ENCODE peak calls at places on chromosomes 3 and 15, in six cellular contexts. R, Y, H, E, S and D are unnamed samples.

GRCh38 chr3:87318609-87319008 is 42.2 kb upstream of the POU1F1 start:
- DNase-seq in S (no peak), R (no peak), H (no peak), Y (no peak), E (no peak), D (no peak)

GRCh38 chr3:9250236-9250635 is 790 bp upstream of the SRGAP3 start:
- DNase-seq in E (no peak), H (no peak), S (no peak), R (no peak), Y (no peak), D (no peak)

GRCh38 chr3:133460809-133461208 is 61.0 kb downstream of the BFSP2 start:
- DNase-seq in S (no peak), R (no peak), Y (no peak), E (no peak), H (no peak), D (no peak)

GRCh38 chr15:99414755-99415731 is 150.7 kb upstream of the MEF2A start:
- DNase-seq in R (no peak), H (peak; percentile 41), Y (no peak), E (no peak), S (no peak), D (no peak)

GRCh38 chr3:68479779-68480178 is 452.6 kb downstream of the TAFA4 start:
- DNase-seq in H (no peak), R (no peak), Y (no peak), S (no peak), E (no peak), D (no peak)

GRCh38 chr15:42494998-42495360 is 455 bp upstream of the SNAP23 start:
- DNase-seq in S (no peak), R (peak; percentile 34), H (no peak), E (peak; percentile 46), Y (no peak), D (no peak)

GRCh38 chr15:41490355-41490754 is 3.3 kb upstream of the ITPKA start:
- DNase-seq in H (no peak), R (peak; percentile 46), E (peak; percentile 62), S (peak; percentile 56), Y (no peak), D (no peak)

GRCh38 chr3:172673210-172673679 is 37.6 kb downstream of the NCEH1 start:
- DNase-seq in S (no peak), R (peak; percentile 68), H (peak; percentile 78), Y (no peak), E (peak; percentile 85), D (no peak)

GRCh38 chr15:80932989-80933388 is 56.6 kb downstream of the MESD start:
- DNase-seq in Y (no peak), E (no peak), R (no peak), S (no peak), H (no peak), D (no peak)

GRCh38 chr3:134374791-134375541 is 719 bp upstream of the AMOTL2 start:
- DNase-seq in H (peak; percentile 72), R (peak; percentile 29), S (no peak), E (no peak), Y (no peak), D (no peak)

GRCh38 chr3:51862886-51863285 is 1.5 kb downstream of the IQCF2 start:
- DNase-seq in Y (no peak), E (no peak), S (no peak), R (no peak), H (no peak), D (no peak)

GRCh38 chr3:134378384-134378783 is 4.1 kb upstream of the AMOTL2 start:
- DNase-seq in R (peak; percentile 50), E (peak; percentile 45), S (no peak), Y (no peak), H (peak; percentile 74), D (no peak)

GRCh38 chr3:140128217-140129137 is 193.5 kb downstream of the CLSTN2 start:
- DNase-seq in R (peak; percentile 25), E (peak; percentile 52), Y (peak; percentile 21), S (no peak), H (peak; percentile 78), D (peak; percentile 16)

GRCh38 chr3:66572090-66572632 is 71.3 kb upstream of the LRIG1 start:
- DNase-seq in E (no peak), R (no peak), S (no peak), Y (no peak), H (no peak), D (no peak)

GRCh38 chr3:99637041-99637380 is 1.4 kb upstream of the COL8A1 start:
- DNase-seq in Y (no peak), R (no peak), E (no peak), H (no peak), S (no peak), D (no peak)

GRCh38 chr3:187943677-187944390 is 198.6 kb upstream of the BCL6 start:
- DNase-seq in Y (no peak), S (no peak), E (no peak), H (no peak), R (peak; percentile 22), D (no peak)

GRCh38 chr3:171458857-171459129 is 1.4 kb downstream of the TNIK start:
- DNase-seq in Y (no peak), E (no peak), H (peak; percentile 55), S (no peak), R (no peak), D (no peak)

GRCh38 chr15:91853968-91854943 is 748 bp downstream of the SLCO3A1 start:
- DNase-seq in Y (no peak), R (no peak), E (no peak), S (no peak), H (peak; percentile 63), D (no peak)

GRCh38 chr3:175266478-175266877 is 407.3 kb downstream of the NAALADL2 start:
- DNase-seq in R (no peak), H (no peak), E (no peak), Y (no peak), S (no peak), D (no peak)

GRCh38 chr15:55526559-55527036 is 18.6 kb upstream of the DNAAF4 start:
- DNase-seq in S (no peak), Y (peak; percentile 25), E (peak; percentile 61), H (peak; percentile 54), R (peak; percentile 63), D (peak; percentile 21)

GRCh38 chr15:85463273-85463937 is 83.0 kb downstream of the AKAP13 start:
- DNase-seq in R (no peak), E (no peak), S (no peak), Y (no peak), H (no peak), D (no peak)

GRCh38 chr3:43353923-43354670 is 67.8 kb downstream of the SNRK start:
- DNase-seq in Y (no peak), S (no peak), E (no peak), R (no peak), H (no peak), D (no peak)

DNA sequence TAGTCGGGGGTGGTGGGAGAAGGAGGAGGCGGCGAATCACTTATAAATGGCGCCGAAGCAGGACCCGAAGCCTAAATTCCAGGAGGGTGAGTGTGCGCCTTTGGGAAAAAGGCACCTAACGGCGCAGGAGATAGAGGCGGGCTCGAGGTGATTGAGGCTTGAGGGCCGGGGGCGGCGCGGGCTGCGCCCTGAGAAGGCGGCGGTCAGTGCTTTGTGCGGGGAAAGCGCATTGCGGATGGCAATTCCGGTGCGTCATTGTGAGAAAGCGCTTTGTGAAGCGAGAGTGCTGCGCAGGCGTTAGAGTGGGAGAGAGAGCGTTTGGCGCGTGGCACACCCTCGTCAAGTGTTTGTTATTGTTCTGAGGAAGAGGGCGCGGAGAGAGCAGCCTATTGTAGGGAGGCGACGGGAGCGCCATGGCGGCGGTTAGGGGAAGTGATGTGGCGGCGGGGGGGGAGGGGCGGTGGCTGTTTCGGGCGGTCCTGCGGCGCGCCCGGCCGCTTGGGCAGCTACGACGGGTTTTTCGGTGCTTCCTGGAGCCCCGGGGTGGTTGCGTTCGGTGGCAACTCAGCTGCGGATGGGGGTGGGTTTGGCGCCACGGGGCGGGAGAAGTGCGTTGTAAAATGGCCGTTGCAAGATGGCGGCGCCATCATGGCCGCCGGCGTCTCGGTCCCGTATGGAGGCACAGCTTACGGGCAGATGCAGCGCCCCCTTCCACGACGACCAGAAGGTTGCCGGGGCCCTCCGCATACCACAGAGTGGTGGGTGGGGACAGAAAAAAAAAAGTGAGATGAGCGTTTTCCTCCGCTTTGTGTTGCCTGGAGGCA is 494 bp downstream of the MORF4L1 start:
- DNase-seq in E (peak; percentile 96), S (peak; percentile 53), H (peak; percentile 89), Y (peak; percentile 51), R (peak; percentile 81), D (peak; percentile 60)
- TF ChIP-seq POLR2A in E (peak; percentile 90), S (peak; percentile 92), H (peak; percentile 88), Y (peak; percentile 67), R (peak; percentile 55), D (peak; percentile 77)

GRCh38 chr15:38041576-38041975 is 107.1 kb downstream of the TMCO5A start:
- DNase-seq in E (no peak), H (no peak), Y (no peak), R (no peak), S (no peak), D (no peak)
- TF ChIP-seq TAF1 in E (no peak), H (no peak), Y (no peak), R (no peak), S (no peak), D (no peak)

DNA sequence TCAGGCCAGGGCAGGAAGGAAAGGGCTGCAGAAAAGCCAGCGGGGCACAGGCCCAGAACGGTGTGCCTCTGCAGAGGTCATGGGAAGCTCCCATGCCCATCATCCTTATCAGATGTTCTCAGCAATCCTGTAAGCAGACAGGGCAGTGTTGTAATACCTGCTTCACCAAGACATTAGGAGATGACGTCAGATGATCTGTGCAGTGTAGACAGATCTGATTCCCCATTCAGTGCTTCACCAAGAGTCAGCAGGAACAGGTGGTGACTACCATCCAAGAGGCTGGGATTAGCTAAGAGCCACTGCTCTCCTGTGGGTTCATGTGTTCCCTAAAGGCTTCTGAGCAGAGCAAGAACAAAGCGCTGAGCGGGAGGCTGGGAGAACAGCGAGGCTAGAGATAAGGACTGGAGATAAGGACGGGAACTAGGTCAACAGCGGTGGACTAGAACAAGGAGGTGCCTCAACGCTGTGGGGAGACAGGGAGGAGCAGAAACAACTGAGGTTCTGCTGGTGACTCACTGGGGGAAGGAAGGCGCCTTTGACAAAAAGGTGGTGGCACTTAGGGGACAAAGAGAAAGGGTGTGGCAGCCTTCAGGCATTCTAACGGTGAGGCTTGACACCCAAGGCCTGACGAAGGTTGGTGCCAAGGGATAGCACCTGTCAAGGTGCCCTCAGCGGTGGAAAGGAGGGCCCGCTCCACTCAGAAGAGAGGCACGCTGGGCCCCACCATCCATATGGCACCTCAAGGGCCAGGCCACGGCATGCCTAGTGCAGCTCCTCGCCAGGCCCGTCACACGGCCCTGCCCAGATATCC is 28.4 kb downstream of the CCDC12 start:
- DNase-seq in S (no peak), Y (no peak), R (peak; percentile 88), E (peak; percentile 91), H (no peak), D (no peak)
- TF ChIP-seq POLR2AphosphoS5 in S (no peak), Y (no peak), R (no peak), E (no peak), H (no peak), D (no peak)

DNA sequence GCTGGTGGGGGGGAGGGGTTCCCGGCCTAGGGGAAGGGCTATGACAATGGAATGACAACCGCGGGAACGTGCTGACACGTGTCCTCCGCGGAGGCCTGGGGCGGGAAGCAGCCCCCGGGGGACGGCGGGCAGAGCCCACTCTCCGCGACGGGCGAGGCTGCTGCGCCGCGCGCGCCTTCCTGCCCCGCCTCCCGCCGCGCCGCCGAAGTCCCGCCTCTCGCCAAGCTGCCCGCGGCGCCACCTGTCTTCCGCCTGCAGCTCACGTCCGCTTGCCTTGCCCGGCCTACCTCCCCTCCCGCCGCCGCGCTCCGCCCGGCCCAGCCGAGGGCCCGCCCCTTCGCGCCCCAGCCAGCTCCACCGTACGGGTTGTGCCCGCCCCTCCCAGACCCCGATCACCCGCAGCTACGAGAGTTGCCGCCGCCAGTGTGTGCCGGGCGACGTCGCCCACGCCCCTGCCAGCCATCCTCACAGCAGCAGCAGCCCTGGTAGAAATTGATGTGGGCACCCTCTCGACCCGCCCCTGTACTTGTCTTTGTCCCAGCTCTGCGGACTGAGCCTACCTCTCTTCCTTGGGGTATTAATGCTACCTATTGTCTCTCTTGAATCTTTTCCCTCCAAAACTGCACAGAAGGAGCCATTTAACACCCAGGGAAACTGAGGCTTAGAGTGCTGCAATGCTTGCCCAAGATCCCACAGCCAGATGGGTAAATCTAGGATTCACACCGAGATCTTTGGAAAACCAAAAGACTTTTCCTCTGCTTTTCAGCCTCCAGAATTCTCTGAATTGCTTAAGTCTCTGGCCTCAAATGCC is at the start of gene PARP16:
- DNase-seq in S (peak; percentile 77), H (peak; percentile 93), E (peak; percentile 93), R (peak; percentile 80), Y (peak; percentile 85), D (peak; percentile 79)
- TF ChIP-seq POLR2A in S (peak; percentile 87), H (no peak), E (peak; percentile 69), R (peak; percentile 69), Y (peak; percentile 43), D (peak; percentile 76)